ENCODE peak calls at places on chromosomes 12 and 14, in seven cellular contexts. F is lower lobe of right lung, Q is endothelial cell, S is RWPE2, Y is mammary epithelial cell, T is endodermal cell, B is astrocyte of the spinal cord. N is an unnamed sample.

GRCh38 chr14:92649934-92650545 is 98.4 kb downstream of the LGMN start:
- DNase-seq in F (peak), Q (no peak), S (no peak), Y (peak), T (no peak), B (peak), N (no peak)

GRCh38 chr14:90508073-90508472 is 111.2 kb downstream of the CALM1 start:
- DNase-seq in F (no peak), Q (no peak), S (no peak), Y (no peak), T (no peak), B (no peak), N (no peak)

GRCh38 chr14:100623961-100624360 is 36.7 kb upstream of the BEGAIN start:
- DNase-seq in F (peak), Q (no peak), S (peak), Y (no peak), T (peak), B (no peak), N (no peak)

GRCh38 chr14:61524211-61524806 is 171.0 kb upstream of the HIF1A start:
- DNase-seq in F (no peak), Q (no peak), S (no peak), Y (peak), T (peak), B (peak), N (no peak)

GRCh38 chr12:79737875-79738718 is 47.3 kb upstream of the PAWR start:
- DNase-seq in F (no peak), Q (peak), S (no peak), Y (peak), T (peak), B (peak), N (no peak)

GRCh38 chr12:85029456-85029855 is 6.6 kb downstream of the TSPAN19 start:
- DNase-seq in F (no peak), Q (no peak), S (no peak), Y (peak), T (no peak), B (peak), N (no peak)

GRCh38 chr12:92466391-92467305 is 236.1 kb upstream of the PLEKHG7 start:
- DNase-seq in F (no peak), Q (no peak), S (no peak), Y (no peak), T (peak), B (peak), N (no peak)

GRCh38 chr14:59688224-59689170 is 111.9 kb upstream of the CCDC175 start:
- DNase-seq in F (no peak), Q (peak), S (no peak), Y (peak), T (peak), B (peak), N (peak)

GRCh38 chr12:54950071-54950727 is 34.4 kb downstream of the TESPA1 start:
- DNase-seq in F (no peak), Q (no peak), S (no peak), Y (no peak), T (no peak), B (no peak), N (no peak)

GRCh38 chr12:15856097-15856982 is 25.8 kb upstream of the STRAP start:
- DNase-seq in F (no peak), Q (peak), S (no peak), Y (peak), T (peak), B (peak), N (no peak)

GRCh38 chr12:4421590-4422031 is 24.0 kb downstream of the FGF6 start:
- DNase-seq in F (no peak), Q (peak), S (no peak), Y (peak), T (peak), B (peak), N (no peak)

GRCh38 chr14:63840981-63841380 is 11.8 kb upstream of the SYNE2 start:
- DNase-seq in F (peak), Q (no peak), S (no peak), Y (no peak), T (peak), B (no peak), N (no peak)

GRCh38 chr12:84186433-84186832 is 726.2 kb downstream of the SLC6A15 start:
- DNase-seq in F (no peak), Q (no peak), S (no peak), Y (no peak), T (no peak), B (no peak), N (no peak)

GRCh38 chr14:104864267-104865068 is 600 bp upstream of the CEP170B start:
- DNase-seq in F (peak), Q (peak), S (peak), Y (peak), T (peak), B (no peak), N (peak)

GRCh38 chr14:76710093-76711010 is 50.9 kb upstream of the VASH1 start:
- DNase-seq in F (no peak), Q (peak), S (no peak), Y (peak), T (peak), B (peak), N (no peak)

GRCh38 chr12:8680533-8680932 is 17.3 kb upstream of the RIMKLB start:
- DNase-seq in F (no peak), Q (no peak), S (no peak), Y (no peak), T (no peak), B (no peak), N (no peak)
- TF ChIP-seq CTCF in F (no peak), Q (no peak), S (no peak), Y (no peak), T (peak), B (peak), N (no peak)

GRCh38 chr14:78902010-78902623 is 731.9 kb downstream of the NRXN3 start:
- DNase-seq in F (no peak), Q (peak), S (no peak), Y (peak), T (peak), B (peak), N (peak)
- TF ChIP-seq CTCF in F (peak), Q (peak), S (peak), Y (peak), T (peak), B (peak), N (peak)

GRCh38 chr14:36768638-36769337 is 107.1 kb downstream of the PAX9 start:
- DNase-seq in F (no peak), Q (no peak), S (no peak), Y (no peak), T (no peak), B (no peak), N (no peak)

GRCh38 chr14:36767603-36768281 is 106.1 kb downstream of the PAX9 start:
- DNase-seq in F (no peak), Q (no peak), S (no peak), Y (peak), T (peak), B (peak), N (no peak)

GRCh38 chr14:36771256-36771655 is 109.6 kb downstream of the PAX9 start:
- DNase-seq in F (no peak), Q (no peak), S (no peak), Y (no peak), T (no peak), B (no peak), N (no peak)

GRCh38 chr14:36773558-36773957 is 111.9 kb downstream of the PAX9 start:
- DNase-seq in F (no peak), Q (no peak), S (no peak), Y (peak), T (no peak), B (peak), N (no peak)

GRCh38 chr14:36773136-36773540 is 111.5 kb downstream of the PAX9 start:
- DNase-seq in F (no peak), Q (no peak), S (no peak), Y (peak), T (peak), B (peak), N (no peak)
- TF ChIP-seq CTCF in F (no peak), Q (no peak), S (peak), Y (peak), T (peak), B (no peak), N (peak)

DNA sequence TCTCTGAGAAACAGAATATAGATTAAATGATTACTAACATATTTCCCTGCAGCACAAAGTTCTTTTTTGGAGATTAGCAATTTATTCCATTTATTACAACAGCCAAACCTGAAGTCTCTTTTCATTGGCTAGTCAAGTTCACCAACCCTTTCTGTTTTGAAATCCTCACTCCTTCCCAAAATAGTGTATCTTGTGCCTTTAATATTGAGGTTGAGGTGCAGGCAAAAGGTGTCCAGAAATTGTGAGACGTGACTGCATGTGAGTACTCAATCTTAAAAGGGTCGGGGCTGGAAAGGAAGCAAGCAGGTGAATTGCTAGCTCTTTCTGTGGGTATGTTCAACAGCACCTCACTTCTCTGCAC is 11.1 kb upstream of the FOXN3 start:
- DNase-seq in F (no peak), Q (no peak), S (no peak), Y (no peak), T (no peak), B (no peak), N (no peak)
- TF ChIP-seq CTCF in F (no peak), Q (no peak), S (no peak), Y (no peak), T (no peak), B (no peak), N (no peak)

N was measured in glutamatergic neuron.